ENCODE peak calls at places on chromosomes 16 and 17, in eight cellular contexts. One of them, this sample, is unnamed.

GRCh38 chr16:30065943-30066881 is 652 bp downstream of the ALDOA start:
- DNase-seq in psoas muscle: no peak
- DNase-seq in RKO: peak; percentile 78
- DNase-seq in fibroblast of lung: peak; percentile 70
- DNase-seq in activated T-cell treated with anti-CD3 and anti-CD28 coated beads for 1 hour: no peak
- DNase-seq in A549: no peak
- DNase-seq in NCI-H526: peak; percentile 39
- DNase-seq in ureter: no peak
- DNase-seq in this sample: no peak

GRCh38 chr17:4950757-4951204 is at the start of gene ENO3:
- DNase-seq in psoas muscle: peak; percentile 77
- DNase-seq in RKO: no peak
- DNase-seq in fibroblast of lung: no peak
- DNase-seq in activated T-cell treated with anti-CD3 and anti-CD28 coated beads for 1 hour: no peak
- DNase-seq in A549: peak; percentile 40
- DNase-seq in NCI-H526: peak; percentile 35
- DNase-seq in ureter: no peak
- DNase-seq in this sample: no peak

GRCh38 chr17:44522883-44523671 is 19.9 kb upstream of the GPATCH8 start:
- DNase-seq in psoas muscle: peak; percentile 90
- DNase-seq in RKO: peak; percentile 38
- DNase-seq in fibroblast of lung: peak; percentile 44
- DNase-seq in activated T-cell treated with anti-CD3 and anti-CD28 coated beads for 1 hour: peak; percentile 31
- DNase-seq in A549: peak; percentile 84
- DNase-seq in NCI-H526: peak; percentile 94
- DNase-seq in ureter: peak; percentile 78
- DNase-seq in this sample: peak; percentile 67

GRCh38 chr16:16025214-16025968 is 76.0 kb downstream of the ABCC1 start:
- DNase-seq in psoas muscle: no peak
- DNase-seq in RKO: no peak
- DNase-seq in fibroblast of lung: peak; percentile 97
- DNase-seq in activated T-cell treated with anti-CD3 and anti-CD28 coated beads for 1 hour: peak; percentile 14
- DNase-seq in A549: peak; percentile 38
- DNase-seq in NCI-H526: no peak
- DNase-seq in ureter: peak; percentile 38
- DNase-seq in this sample: peak; percentile 65

GRCh38 chr16:52076332-52077115 is 470.4 kb downstream of the TOX3 start:
- DNase-seq in psoas muscle: no peak
- DNase-seq in RKO: no peak
- DNase-seq in fibroblast of lung: no peak
- DNase-seq in activated T-cell treated with anti-CD3 and anti-CD28 coated beads for 1 hour: no peak
- DNase-seq in A549: no peak
- DNase-seq in NCI-H526: no peak
- DNase-seq in ureter: no peak
- DNase-seq in this sample: no peak

GRCh38 chr16:85238233-85238647 is 126.0 kb upstream of the CIBAR2 start:
- DNase-seq in psoas muscle: peak; percentile 84
- DNase-seq in RKO: no peak
- DNase-seq in fibroblast of lung: peak; percentile 91
- DNase-seq in activated T-cell treated with anti-CD3 and anti-CD28 coated beads for 1 hour: no peak
- DNase-seq in A549: no peak
- DNase-seq in NCI-H526: no peak
- DNase-seq in ureter: peak; percentile 87
- DNase-seq in this sample: peak; percentile 81

GRCh38 chr17:61474235-61474927 is 22.2 kb downstream of the TBX4 start:
- DNase-seq in psoas muscle: no peak
- DNase-seq in RKO: no peak
- DNase-seq in fibroblast of lung: peak; percentile 40
- DNase-seq in activated T-cell treated with anti-CD3 and anti-CD28 coated beads for 1 hour: no peak
- DNase-seq in A549: no peak
- DNase-seq in NCI-H526: no peak
- DNase-seq in ureter: peak; percentile 59
- DNase-seq in this sample: no peak

GRCh38 chr17:79396696-79397095 is 214.2 kb downstream of the RBFOX3 start:
- DNase-seq in psoas muscle: no peak
- DNase-seq in RKO: no peak
- DNase-seq in fibroblast of lung: no peak
- DNase-seq in activated T-cell treated with anti-CD3 and anti-CD28 coated beads for 1 hour: no peak
- DNase-seq in A549: no peak
- DNase-seq in NCI-H526: peak; percentile 27
- DNase-seq in ureter: no peak
- DNase-seq in this sample: no peak

GRCh38 chr16:49016461-49016860 is 265.2 kb downstream of the CBLN1 start:
- DNase-seq in psoas muscle: no peak
- DNase-seq in RKO: no peak
- DNase-seq in fibroblast of lung: no peak
- DNase-seq in activated T-cell treated with anti-CD3 and anti-CD28 coated beads for 1 hour: no peak
- DNase-seq in A549: no peak
- DNase-seq in NCI-H526: no peak
- DNase-seq in ureter: no peak
- DNase-seq in this sample: no peak

GRCh38 chr16:85738878-85739715 is 11.8 kb downstream of the C16orf74 start:
- DNase-seq in psoas muscle: no peak
- DNase-seq in RKO: no peak
- DNase-seq in fibroblast of lung: no peak
- DNase-seq in activated T-cell treated with anti-CD3 and anti-CD28 coated beads for 1 hour: no peak
- DNase-seq in A549: no peak
- DNase-seq in NCI-H526: no peak
- DNase-seq in ureter: no peak
- DNase-seq in this sample: no peak

GRCh38 chr16:89583197-89583894 is 7.8 kb downstream of the CPNE7 start:
- DNase-seq in psoas muscle: no peak
- DNase-seq in RKO: no peak
- DNase-seq in fibroblast of lung: no peak
- DNase-seq in activated T-cell treated with anti-CD3 and anti-CD28 coated beads for 1 hour: no peak
- DNase-seq in A549: no peak
- DNase-seq in NCI-H526: no peak
- DNase-seq in ureter: no peak
- DNase-seq in this sample: no peak

GRCh38 chr17:31156326-31156725 is 61.5 kb downstream of the NF1 start:
- DNase-seq in psoas muscle: no peak
- DNase-seq in RKO: no peak
- DNase-seq in fibroblast of lung: peak; percentile 90
- DNase-seq in activated T-cell treated with anti-CD3 and anti-CD28 coated beads for 1 hour: no peak
- DNase-seq in A549: no peak
- DNase-seq in NCI-H526: no peak
- DNase-seq in ureter: no peak
- DNase-seq in this sample: no peak

GRCh38 chr17:47847341-47848197 is 3.4 kb downstream of the SP6 start:
- DNase-seq in psoas muscle: no peak
- DNase-seq in RKO: no peak
- DNase-seq in fibroblast of lung: no peak
- DNase-seq in activated T-cell treated with anti-CD3 and anti-CD28 coated beads for 1 hour: no peak
- DNase-seq in A549: no peak
- DNase-seq in NCI-H526: peak; percentile 77
- DNase-seq in ureter: no peak
- DNase-seq in this sample: no peak

GRCh38 chr16:11260596-11260966 is 4.6 kb upstream of the SOCS1 start:
- DNase-seq in psoas muscle: no peak
- DNase-seq in RKO: no peak
- DNase-seq in fibroblast of lung: no peak
- DNase-seq in activated T-cell treated with anti-CD3 and anti-CD28 coated beads for 1 hour: no peak
- DNase-seq in A549: no peak
- DNase-seq in NCI-H526: no peak
- DNase-seq in ureter: no peak
- DNase-seq in this sample: no peak

GRCh38 chr16:78816499-78817441 is 717.3 kb downstream of the WWOX start:
- DNase-seq in psoas muscle: peak; percentile 53
- DNase-seq in RKO: no peak
- DNase-seq in fibroblast of lung: no peak
- DNase-seq in activated T-cell treated with anti-CD3 and anti-CD28 coated beads for 1 hour: no peak
- DNase-seq in A549: no peak
- DNase-seq in NCI-H526: no peak
- DNase-seq in ureter: no peak
- DNase-seq in this sample: no peak

GRCh38 chr16:75111514-75112280 is 4.9 kb downstream of the LDHD start:
- DNase-seq in psoas muscle: peak; percentile 59
- DNase-seq in RKO: no peak
- DNase-seq in fibroblast of lung: no peak
- DNase-seq in activated T-cell treated with anti-CD3 and anti-CD28 coated beads for 1 hour: no peak
- DNase-seq in A549: no peak
- DNase-seq in NCI-H526: no peak
- DNase-seq in ureter: no peak
- DNase-seq in this sample: no peak

GRCh38 chr17:35252646-35253045 is 9.8 kb downstream of the SLFN5 start:
- DNase-seq in psoas muscle: no peak
- DNase-seq in RKO: no peak
- DNase-seq in fibroblast of lung: no peak
- DNase-seq in activated T-cell treated with anti-CD3 and anti-CD28 coated beads for 1 hour: no peak
- DNase-seq in A549: no peak
- DNase-seq in NCI-H526: no peak
- DNase-seq in ureter: no peak
- DNase-seq in this sample: no peak

GRCh38 chr17:8710766-8711165 is 33.9 kb downstream of the CCDC42 start:
- DNase-seq in psoas muscle: no peak
- DNase-seq in RKO: no peak
- DNase-seq in fibroblast of lung: no peak
- DNase-seq in activated T-cell treated with anti-CD3 and anti-CD28 coated beads for 1 hour: no peak
- DNase-seq in A549: no peak
- DNase-seq in NCI-H526: no peak
- DNase-seq in ureter: no peak
- DNase-seq in this sample: no peak

GRCh38 chr16:77290451-77291110 is 91.4 kb downstream of the SYCE1L start:
- DNase-seq in psoas muscle: no peak
- DNase-seq in RKO: no peak
- DNase-seq in fibroblast of lung: peak; percentile 80
- DNase-seq in activated T-cell treated with anti-CD3 and anti-CD28 coated beads for 1 hour: no peak
- DNase-seq in A549: no peak
- DNase-seq in NCI-H526: peak; percentile 14
- DNase-seq in ureter: no peak
- DNase-seq in this sample: no peak

GRCh38 chr16:25045696-25046381 is 30.7 kb upstream of the ARHGAP17 start:
- DNase-seq in psoas muscle: no peak
- DNase-seq in RKO: no peak
- DNase-seq in fibroblast of lung: peak; percentile 89
- DNase-seq in activated T-cell treated with anti-CD3 and anti-CD28 coated beads for 1 hour: no peak
- DNase-seq in A549: no peak
- DNase-seq in NCI-H526: no peak
- DNase-seq in ureter: no peak
- DNase-seq in this sample: no peak

GRCh38 chr17:8341456-8341855 is 1.8 kb downstream of the ODF4 start:
- DNase-seq in psoas muscle: no peak
- DNase-seq in RKO: no peak
- DNase-seq in fibroblast of lung: no peak
- DNase-seq in activated T-cell treated with anti-CD3 and anti-CD28 coated beads for 1 hour: no peak
- DNase-seq in A549: no peak
- DNase-seq in NCI-H526: no peak
- DNase-seq in ureter: no peak
- DNase-seq in this sample: no peak

GRCh38 chr17:64504769-64505319 is 1.2 kb downstream of the DDX5 start:
- DNase-seq in psoas muscle: no peak
- DNase-seq in RKO: peak; percentile 69
- DNase-seq in fibroblast of lung: peak; percentile 80
- DNase-seq in activated T-cell treated with anti-CD3 and anti-CD28 coated beads for 1 hour: no peak
- DNase-seq in A549: no peak
- DNase-seq in NCI-H526: no peak
- DNase-seq in ureter: no peak
- DNase-seq in this sample: no peak

GRCh38 chr17:57553991-57554825 is 190.9 kb downstream of the CCDC182 start:
- DNase-seq in psoas muscle: no peak
- DNase-seq in RKO: no peak
- DNase-seq in fibroblast of lung: peak; percentile 54
- DNase-seq in activated T-cell treated with anti-CD3 and anti-CD28 coated beads for 1 hour: no peak
- DNase-seq in A549: no peak
- DNase-seq in NCI-H526: peak; percentile 11
- DNase-seq in ureter: no peak
- DNase-seq in this sample: peak; percentile 74

GRCh38 chr16:48432136-48432535 is 46.9 kb upstream of the SIAH1 start:
- DNase-seq in psoas muscle: no peak
- DNase-seq in RKO: no peak
- DNase-seq in fibroblast of lung: no peak
- DNase-seq in activated T-cell treated with anti-CD3 and anti-CD28 coated beads for 1 hour: no peak
- DNase-seq in A549: no peak
- DNase-seq in NCI-H526: no peak
- DNase-seq in ureter: no peak
- DNase-seq in this sample: no peak

GRCh38 chr17:66677201-66677981 is 157.5 kb upstream of the CACNG5 start:
- DNase-seq in psoas muscle: no peak
- DNase-seq in RKO: peak; percentile 61
- DNase-seq in fibroblast of lung: peak; percentile 91
- DNase-seq in activated T-cell treated with anti-CD3 and anti-CD28 coated beads for 1 hour: no peak
- DNase-seq in A549: no peak
- DNase-seq in NCI-H526: no peak
- DNase-seq in ureter: no peak
- DNase-seq in this sample: no peak

GRCh38 chr16:4271176-4272113 is 1.4 kb downstream of the TFAP4 start:
- DNase-seq in psoas muscle: peak; percentile 96
- DNase-seq in RKO: peak; percentile 96
- DNase-seq in fibroblast of lung: peak; percentile 94
- DNase-seq in activated T-cell treated with anti-CD3 and anti-CD28 coated beads for 1 hour: peak; percentile 76
- DNase-seq in A549: peak; percentile 89
- DNase-seq in NCI-H526: peak; percentile 93
- DNase-seq in ureter: peak; percentile 95
- DNase-seq in this sample: peak; percentile 93

GRCh38 chr16:28937222-28937876 is 5.6 kb downstream of the CD19 start:
- DNase-seq in psoas muscle: no peak
- DNase-seq in RKO: no peak
- DNase-seq in fibroblast of lung: no peak
- DNase-seq in activated T-cell treated with anti-CD3 and anti-CD28 coated beads for 1 hour: no peak
- DNase-seq in A549: no peak
- DNase-seq in NCI-H526: no peak
- DNase-seq in ureter: no peak
- DNase-seq in this sample: no peak